ENCODE peak calls at places on chromosomes 6 and 20, in seven cellular contexts. One of them, this sample, is unnamed.

GRCh38 chr20:41643504-41643938 is 25.3 kb upstream of the CHD6 start:
- DNase-seq in GM23338: peak; percentile 14
- DNase-seq in Panc1: no peak
- DNase-seq in psoas muscle: no peak
- DNase-seq in H9: peak; percentile 51
- DNase-seq in lower lobe of right lung: peak; percentile 66
- DNase-seq in stomach: peak; percentile 88
- DNase-seq in this sample: no peak

GRCh38 chr20:3248993-3249347 is 10.0 kb upstream of the SLC4A11 start:
- DNase-seq in GM23338: no peak
- DNase-seq in lower lobe of right lung: no peak
- DNase-seq in stomach: no peak
- DNase-seq in psoas muscle: no peak
- DNase-seq in Panc1: no peak
- DNase-seq in H9: no peak
- DNase-seq in this sample: no peak

GRCh38 chr6:4351506-4351852 is 216.1 kb upstream of the ECI2 start:
- DNase-seq in psoas muscle: no peak
- DNase-seq in GM23338: no peak
- DNase-seq in lower lobe of right lung: no peak
- DNase-seq in H9: no peak
- DNase-seq in stomach: no peak
- DNase-seq in Panc1: no peak
- DNase-seq in this sample: no peak

GRCh38 chr6:38436726-38437465 is 202.8 kb downstream of the BTBD9 start:
- DNase-seq in Panc1: peak; percentile 67
- DNase-seq in stomach: no peak
- DNase-seq in GM23338: no peak
- DNase-seq in H9: no peak
- DNase-seq in psoas muscle: no peak
- DNase-seq in lower lobe of right lung: no peak
- DNase-seq in this sample: no peak

GRCh38 chr6:34151321-34152041 is 5.6 kb upstream of the GRM4 start:
- DNase-seq in lower lobe of right lung: no peak
- DNase-seq in GM23338: peak; percentile 74
- DNase-seq in Panc1: no peak
- DNase-seq in psoas muscle: no peak
- DNase-seq in stomach: no peak
- DNase-seq in H9: peak; percentile 83
- DNase-seq in this sample: no peak

GRCh38 chr6:90790058-90790457 is 203.2 kb upstream of the MAP3K7 start:
- DNase-seq in H9: no peak
- DNase-seq in lower lobe of right lung: no peak
- DNase-seq in GM23338: no peak
- DNase-seq in psoas muscle: no peak
- DNase-seq in Panc1: no peak
- DNase-seq in stomach: no peak
- DNase-seq in this sample: no peak

GRCh38 chr6:137589067-137589848 is 95.1 kb upstream of the OLIG3 start:
- DNase-seq in GM23338: peak; percentile 95
- DNase-seq in lower lobe of right lung: no peak
- DNase-seq in H9: peak; percentile 86
- DNase-seq in Panc1: no peak
- DNase-seq in stomach: peak; percentile 52
- DNase-seq in psoas muscle: no peak
- DNase-seq in this sample: no peak

GRCh38 chr6:157551041-157551832 is 170.2 kb downstream of the ZDHHC14 start:
- DNase-seq in lower lobe of right lung: no peak
- DNase-seq in stomach: no peak
- DNase-seq in Panc1: no peak
- DNase-seq in H9: peak; percentile 67
- DNase-seq in GM23338: peak; percentile 27
- DNase-seq in psoas muscle: no peak
- DNase-seq in this sample: no peak

GRCh38 chr20:2998728-2999127 is 44.7 kb upstream of the GNRH2 start:
- DNase-seq in H9: no peak
- DNase-seq in psoas muscle: no peak
- DNase-seq in GM23338: no peak
- DNase-seq in stomach: no peak
- DNase-seq in lower lobe of right lung: no peak
- DNase-seq in Panc1: no peak
- DNase-seq in this sample: no peak

GRCh38 chr20:45338121-45339030 is 9.8 kb downstream of the SDC4 start:
- DNase-seq in psoas muscle: peak; percentile 15
- DNase-seq in Panc1: no peak
- DNase-seq in lower lobe of right lung: no peak
- DNase-seq in GM23338: no peak
- DNase-seq in stomach: no peak
- DNase-seq in H9: no peak
- DNase-seq in this sample: no peak

GRCh38 chr6:112839525-112839961 is 492.4 kb downstream of the RFPL4B start:
- DNase-seq in Panc1: no peak
- DNase-seq in GM23338: no peak
- DNase-seq in psoas muscle: no peak
- DNase-seq in stomach: no peak
- DNase-seq in H9: no peak
- DNase-seq in lower lobe of right lung: no peak
- DNase-seq in this sample: no peak

GRCh38 chr20:22698443-22698842 is 114.1 kb upstream of the FOXA2 start:
- DNase-seq in lower lobe of right lung: no peak
- DNase-seq in Panc1: no peak
- DNase-seq in stomach: no peak
- DNase-seq in H9: no peak
- DNase-seq in GM23338: no peak
- DNase-seq in psoas muscle: no peak
- DNase-seq in this sample: no peak

GRCh38 chr6:46933751-46934150 is 12.0 kb upstream of the ADGRF5 start:
- DNase-seq in psoas muscle: no peak
- DNase-seq in H9: no peak
- DNase-seq in lower lobe of right lung: no peak
- DNase-seq in GM23338: no peak
- DNase-seq in Panc1: no peak
- DNase-seq in stomach: no peak
- DNase-seq in this sample: no peak

GRCh38 chr6:39821739-39822532 is 29.8 kb downstream of the DAAM2 start:
- DNase-seq in GM23338: peak; percentile 17
- DNase-seq in psoas muscle: peak; percentile 69
- DNase-seq in Panc1: no peak
- DNase-seq in stomach: no peak
- DNase-seq in H9: no peak
- DNase-seq in lower lobe of right lung: no peak
- DNase-seq in this sample: no peak

GRCh38 chr20:59923514-59923913 is 9.9 kb downstream of the SYCP2 start:
- DNase-seq in H9: no peak
- DNase-seq in Panc1: no peak
- DNase-seq in stomach: no peak
- DNase-seq in psoas muscle: no peak
- DNase-seq in GM23338: no peak
- DNase-seq in lower lobe of right lung: no peak
- DNase-seq in this sample: no peak

GRCh38 chr6:84635081-84635745 is 129.2 kb downstream of the TBX18 start:
- DNase-seq in GM23338: no peak
- DNase-seq in H9: no peak
- DNase-seq in psoas muscle: no peak
- DNase-seq in lower lobe of right lung: no peak
- DNase-seq in Panc1: no peak
- DNase-seq in stomach: no peak
- DNase-seq in this sample: no peak

GRCh38 chr6:16352258-16352635 is 113.9 kb downstream of the GMPR start:
- DNase-seq in Panc1: no peak
- DNase-seq in stomach: no peak
- DNase-seq in GM23338: no peak
- DNase-seq in psoas muscle: no peak
- DNase-seq in H9: no peak
- DNase-seq in lower lobe of right lung: no peak
- DNase-seq in this sample: no peak

GRCh38 chr20:53142651-53143177 is 170.6 kb downstream of the TSHZ2 start:
- DNase-seq in H9: no peak
- DNase-seq in lower lobe of right lung: no peak
- DNase-seq in Panc1: no peak
- DNase-seq in stomach: no peak
- DNase-seq in psoas muscle: no peak
- DNase-seq in GM23338: no peak
- DNase-seq in this sample: no peak

GRCh38 chr6:157982297-157982579 is 575 bp downstream of the SYNJ2 start:
- DNase-seq in stomach: peak; percentile 71
- DNase-seq in H9: peak; percentile 82
- DNase-seq in lower lobe of right lung: no peak
- DNase-seq in psoas muscle: no peak
- DNase-seq in GM23338: peak; percentile 86
- DNase-seq in Panc1: no peak
- DNase-seq in this sample: no peak

GRCh38 chr6:21469213-21469612 is 124.3 kb upstream of the SOX4 start:
- DNase-seq in H9: no peak
- DNase-seq in lower lobe of right lung: no peak
- DNase-seq in psoas muscle: no peak
- DNase-seq in stomach: no peak
- DNase-seq in GM23338: no peak
- DNase-seq in Panc1: no peak
- DNase-seq in this sample: no peak

GRCh38 chr20:12966468-12967085 is 42.2 kb upstream of the SPTLC3 start:
- DNase-seq in lower lobe of right lung: no peak
- DNase-seq in psoas muscle: no peak
- DNase-seq in H9: no peak
- DNase-seq in GM23338: peak; percentile 17
- DNase-seq in Panc1: no peak
- DNase-seq in stomach: no peak
- DNase-seq in this sample: no peak

GRCh38 chr6:29967379-29968010 is 25.2 kb downstream of the HLA-A start:
- DNase-seq in Panc1: peak; percentile 71
- DNase-seq in H9: no peak
- DNase-seq in lower lobe of right lung: no peak
- DNase-seq in stomach: peak; percentile 74
- DNase-seq in GM23338: no peak
- DNase-seq in psoas muscle: no peak
- DNase-seq in this sample: no peak

GRCh38 chr6:38160831-38161230 is 341.3 kb downstream of the ZFAND3 start:
- DNase-seq in lower lobe of right lung: no peak
- DNase-seq in stomach: no peak
- DNase-seq in H9: no peak
- DNase-seq in GM23338: no peak
- DNase-seq in Panc1: no peak
- DNase-seq in psoas muscle: peak; percentile 47
- DNase-seq in this sample: no peak

GRCh38 chr20:19710336-19710721 is 47.7 kb upstream of the RIN2 start:
- DNase-seq in lower lobe of right lung: no peak
- DNase-seq in stomach: no peak
- DNase-seq in Panc1: no peak
- DNase-seq in GM23338: no peak
- DNase-seq in H9: no peak
- DNase-seq in psoas muscle: no peak
- DNase-seq in this sample: no peak

GRCh38 chr20:24653306-24653705 is 183.9 kb downstream of the SYNDIG1 start:
- DNase-seq in stomach: no peak
- DNase-seq in psoas muscle: no peak
- DNase-seq in GM23338: no peak
- DNase-seq in Panc1: no peak
- DNase-seq in H9: no peak
- DNase-seq in lower lobe of right lung: no peak
- DNase-seq in this sample: no peak

GRCh38 chr6:156585859-156586258 is 191.3 kb upstream of the ARID1B start:
- DNase-seq in lower lobe of right lung: no peak
- DNase-seq in H9: no peak
- DNase-seq in psoas muscle: no peak
- DNase-seq in stomach: no peak
- DNase-seq in Panc1: no peak
- DNase-seq in GM23338: no peak
- DNase-seq in this sample: no peak

DNA sequence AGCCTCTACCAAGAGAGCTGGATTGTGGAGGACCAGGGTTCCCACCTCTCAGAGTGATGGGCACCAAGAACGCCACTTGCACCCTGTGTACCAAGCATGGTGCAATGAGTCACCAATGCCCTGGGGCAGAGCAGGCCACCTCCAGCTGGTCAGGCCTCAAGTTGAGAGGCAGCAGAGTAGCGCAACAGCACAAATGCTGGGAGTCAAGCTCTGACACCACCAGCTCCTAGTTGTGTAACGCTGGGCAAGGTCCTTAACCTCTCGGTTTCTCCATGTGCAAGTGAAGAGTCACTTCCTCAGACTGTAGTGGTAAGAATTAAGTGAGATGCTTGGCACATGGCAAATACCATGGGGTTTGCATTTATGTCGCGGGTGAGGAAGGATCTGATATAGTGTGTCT is 25.6 kb downstream of the GFOD1 start:
- DNase-seq in stomach: no peak
- DNase-seq in lower lobe of right lung: peak; percentile 76
- DNase-seq in psoas muscle: no peak
- DNase-seq in Panc1: no peak
- DNase-seq in H9: no peak
- DNase-seq in GM23338: no peak
- DNase-seq in this sample: no peak
- H3K4me1 ChIP-seq in stomach: peaks cover 17% of the 10 kb centered on the region
- H3K4me1 ChIP-seq in lower lobe of right lung: peaks cover 53% of the 10 kb centered on the region
- H3K4me1 ChIP-seq in psoas muscle: peaks cover 25% of the 10 kb centered on the region
- H3K4me1 ChIP-seq in Panc1: no peaks in the 10 kb centered on the region
- H3K4me1 ChIP-seq in H9: peaks cover 18% of the 10 kb centered on the region
- H3K4me1 ChIP-seq in GM23338: peaks cover 53% of the 10 kb centered on the region
- H3K4me1 ChIP-seq in this sample: peaks cover 14% of the 10 kb centered on the region

DNA sequence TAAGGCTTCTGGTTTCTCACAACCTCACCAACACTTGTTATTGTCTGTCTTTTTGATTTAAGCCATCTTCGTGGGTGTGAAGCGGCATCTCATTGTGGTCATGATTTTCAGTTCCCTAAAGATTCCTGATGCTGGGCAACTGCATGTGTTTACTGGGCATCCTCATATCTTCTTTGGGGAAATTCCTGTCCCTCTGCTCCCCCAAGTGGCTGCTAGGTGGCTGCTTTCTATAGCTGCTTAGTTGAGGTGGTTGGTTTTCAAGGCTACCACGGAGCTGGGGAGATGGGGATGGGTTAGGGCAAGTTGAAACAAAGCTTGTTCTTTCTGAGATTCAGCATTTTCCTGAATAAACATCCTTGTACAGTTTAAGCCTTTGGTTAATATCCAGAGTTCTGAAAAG is 403.9 kb upstream of the SULF2 start:
- DNase-seq in Panc1: no peak
- DNase-seq in psoas muscle: no peak
- DNase-seq in GM23338: peak; percentile 53
- DNase-seq in stomach: no peak
- DNase-seq in lower lobe of right lung: no peak
- DNase-seq in H9: peak; percentile 49
- DNase-seq in this sample: no peak
- TF ChIP-seq CTCF in Panc1: no peak
- TF ChIP-seq CTCF in psoas muscle: no peak
- TF ChIP-seq CTCF in GM23338: peak; percentile 52
- TF ChIP-seq CTCF in stomach: no peak
- TF ChIP-seq CTCF in lower lobe of right lung: no peak
- TF ChIP-seq CTCF in H9: peak; percentile 60
- TF ChIP-seq CTCF in this sample: no peak

GRCh38 chr6:106145741-106146227 is 59.6 kb downstream of the PRDM1 start:
- DNase-seq in GM23338: no peak
- DNase-seq in stomach: peak; percentile 20
- DNase-seq in Panc1: no peak
- DNase-seq in psoas muscle: no peak
- DNase-seq in lower lobe of right lung: no peak
- DNase-seq in H9: no peak
- DNase-seq in this sample: no peak
- H3K4me1 ChIP-seq in GM23338: peaks cover 9% of the 10 kb centered on the region
- H3K4me1 ChIP-seq in stomach: no peaks in the 10 kb centered on the region
- H3K4me1 ChIP-seq in Panc1: no peaks in the 10 kb centered on the region
- H3K4me1 ChIP-seq in psoas muscle: peaks cover 11% of the 10 kb centered on the region
- H3K4me1 ChIP-seq in lower lobe of right lung: no peaks in the 10 kb centered on the region
- H3K4me1 ChIP-seq in H9: no peaks in the 10 kb centered on the region
- H3K4me1 ChIP-seq in this sample: no peaks in the 10 kb centered on the region

GRCh38 chr20:40471261-40471629 is 217.8 kb downstream of the MAFB start:
- DNase-seq in Panc1: no peak
- DNase-seq in stomach: no peak
- DNase-seq in psoas muscle: no peak
- DNase-seq in GM23338: peak; percentile 75
- DNase-seq in H9: peak; percentile 65
- DNase-seq in lower lobe of right lung: no peak
- DNase-seq in this sample: no peak
- TF ChIP-seq CTCF in Panc1: no peak
- TF ChIP-seq CTCF in stomach: no peak
- TF ChIP-seq CTCF in psoas muscle: peak; percentile 11
- TF ChIP-seq CTCF in GM23338: peak; percentile 61
- TF ChIP-seq CTCF in H9: peak; percentile 69
- TF ChIP-seq CTCF in lower lobe of right lung: no peak
- TF ChIP-seq CTCF in this sample: no peak

This sample was measured in thoracic aorta.